ENCODE peak calls at places on chromosomes 16 and 17, in nine cellular contexts. K is astrocyte of the spinal cord; O is mucosa of descending colon; X is substantia nigra; E is PC-3; H is activated naive CD4-positive, alpha-beta T cell treated with anti-CD3 and anti-CD28 coated beads for 36 hours; Y is upper lobe of right lung; M is HT1080; B is stimulated activated naive CD8-positive, alpha-beta T cell treated with anti-CD3 and anti-CD28 coated beads, Interleukin-15, Interleukin-2, amounts not matched to agents 100 U/mL and 50 U/mL, for 24 hours. R is an unnamed sample.

GRCh38 chr17:81091134-81091530 is 56.2 kb downstream of the BAIAP2 start:
- DNase-seq in K (no peak), O (no peak), X (no peak), E (no peak), H (no peak), Y (no peak), M (no peak), B (no peak), R (no peak)

GRCh38 chr17:561118-561517 is 153.5 kb downstream of the VPS53 start:
- DNase-seq in K (peak; percentile 66), O (no peak), X (no peak), E (peak; percentile 3), H (peak; percentile 48), Y (no peak), M (peak; percentile 47), B (no peak), R (no peak)

GRCh38 chr16:77853125-77853524 is 64.8 kb downstream of the VAT1L start:
- DNase-seq in K (no peak), O (no peak), X (no peak), E (no peak), H (no peak), Y (no peak), M (no peak), B (no peak), R (no peak)

GRCh38 chr17:39461911-39462641 is 790 bp downstream of the CDK12 start:
- DNase-seq in K (peak; percentile 39), O (no peak), X (peak; percentile 39), E (peak; percentile 7), H (peak; percentile 41), Y (no peak), M (peak; percentile 11), B (no peak), R (peak; percentile 44)

GRCh38 chr16:21950782-21951521 is 2.2 kb upstream of the UQCRC2 start:
- DNase-seq in K (peak; percentile 32), O (no peak), X (peak; percentile 4), E (peak; percentile 47), H (peak; percentile 43), Y (no peak), M (peak; percentile 23), B (peak; percentile 18), R (peak; percentile 35)

GRCh38 chr17:34913001-34913400 is 48.3 kb downstream of the CCT6B start:
- DNase-seq in K (no peak), O (no peak), X (no peak), E (no peak), H (no peak), Y (no peak), M (no peak), B (no peak), R (no peak)

GRCh38 chr17:75933836-75934235 is 7.0 kb downstream of the FBF1 start:
- DNase-seq in K (no peak), O (no peak), X (no peak), E (no peak), H (no peak), Y (no peak), M (no peak), B (no peak), R (no peak)

GRCh38 chr17:73278465-73279453 is 17.1 kb upstream of the CPSF4L start:
- DNase-seq in K (no peak), O (no peak), X (no peak), E (peak; percentile 27), H (no peak), Y (no peak), M (no peak), B (no peak), R (peak; percentile 29)

GRCh38 chr16:51723016-51723724 is 572.1 kb upstream of the SALL1 start:
- DNase-seq in K (no peak), O (no peak), X (no peak), E (no peak), H (no peak), Y (no peak), M (no peak), B (no peak), R (no peak)

GRCh38 chr16:29649560-29650494 is 13.2 kb upstream of the SPN start:
- DNase-seq in K (no peak), O (no peak), X (no peak), E (no peak), H (no peak), Y (no peak), M (no peak), B (no peak), R (no peak)

GRCh38 chr17:19361326-19361725 is 1.2 kb downstream of the B9D1 start:
- DNase-seq in K (no peak), O (no peak), X (no peak), E (no peak), H (no peak), Y (no peak), M (no peak), B (no peak), R (no peak)

GRCh38 chr17:65756760-65757159 is 195.3 kb upstream of the AXIN2 start:
- DNase-seq in K (no peak), O (no peak), X (no peak), E (no peak), H (no peak), Y (no peak), M (no peak), B (no peak), R (no peak)

GRCh38 chr16:12097523-12098428 is 121.2 kb downstream of the SNX29 start:
- DNase-seq in K (peak; percentile 45), O (no peak), X (peak; percentile 63), E (peak; percentile 17), H (no peak), Y (peak; percentile 59), M (no peak), B (no peak), R (peak; percentile 81)

GRCh38 chr17:44610871-44611270 is 45.4 kb upstream of the MEIOC start:
- DNase-seq in K (peak; percentile 24), O (no peak), X (no peak), E (no peak), H (no peak), Y (no peak), M (no peak), B (no peak), R (no peak)

GRCh38 chr17:76384222-76384986 is at the start of gene SPHK1:
- DNase-seq in K (peak; percentile 79), O (peak; percentile 80), X (peak; percentile 17), E (peak; percentile 89), H (peak; percentile 68), Y (peak; percentile 88), M (peak; percentile 76), B (peak; percentile 83), R (no peak)

GRCh38 chr16:88938119-88938932 is 38.7 kb downstream of the CBFA2T3 start:
- DNase-seq in K (no peak), O (no peak), X (no peak), E (no peak), H (no peak), Y (no peak), M (no peak), B (no peak), R (no peak)

GRCh38 chr16:1773703-1774455 is 945 bp upstream of the MRPS34 start:
- DNase-seq in K (peak; percentile 41), O (no peak), X (peak; percentile 21), E (no peak), H (peak; percentile 38), Y (no peak), M (no peak), B (no peak), R (no peak)

GRCh38 chr17:50954641-50955121 is 88.5 kb upstream of the TOB1 start:
- DNase-seq in K (no peak), O (no peak), X (no peak), E (no peak), H (no peak), Y (no peak), M (no peak), B (no peak), R (no peak)

GRCh38 chr17:41002814-41003213 is 3.1 kb upstream of the KRTAP3-2 start:
- DNase-seq in K (no peak), O (no peak), X (no peak), E (peak; percentile 61), H (no peak), Y (no peak), M (no peak), B (no peak), R (no peak)

GRCh38 chr16:53952215-53953208 is 248.6 kb downstream of the FTO start:
- DNase-seq in K (peak; percentile 56), O (no peak), X (no peak), E (no peak), H (no peak), Y (no peak), M (peak; percentile 6), B (no peak), R (no peak)

GRCh38 chr17:35890774-35891155 is 10.6 kb upstream of the CCL5 start:
- DNase-seq in K (no peak), O (peak; percentile 67), X (no peak), E (no peak), H (peak; percentile 6), Y (no peak), M (no peak), B (peak; percentile 44), R (no peak)

GRCh38 chr16:47461598-47462266 is 601 bp downstream of the PHKB start:
- DNase-seq in K (peak; percentile 53), O (no peak), X (peak; percentile 9), E (peak; percentile 67), H (peak; percentile 26), Y (no peak), M (peak; percentile 44), B (no peak), R (peak; percentile 51)

GRCh38 chr17:44086364-44087311 is 16.1 kb downstream of the G6PC3 start:
- DNase-seq in K (peak; percentile 88), O (no peak), X (no peak), E (peak; percentile 92), H (peak; percentile 67), Y (no peak), M (peak; percentile 79), B (peak; percentile 48), R (no peak)

GRCh38 chr16:85371948-85372347 is 241.2 kb upstream of the GSE1 start:
- DNase-seq in K (no peak), O (no peak), X (no peak), E (no peak), H (no peak), Y (no peak), M (no peak), B (no peak), R (no peak)

GRCh38 chr17:42087042-42087701 is 11.1 kb downstream of the ZNF385C start:
- DNase-seq in K (no peak), O (peak; percentile 2), X (no peak), E (no peak), H (no peak), Y (no peak), M (no peak), B (no peak), R (no peak)

GRCh38 chr17:77479372-77479781 is 338.6 kb downstream of the SEC14L1 start:
- DNase-seq in K (peak; percentile 40), O (no peak), X (no peak), E (no peak), H (no peak), Y (no peak), M (no peak), B (no peak), R (no peak)

GRCh38 chr16:24150282-24150681 is 105.9 kb upstream of the CACNG3 start:
- DNase-seq in K (no peak), O (no peak), X (no peak), E (no peak), H (no peak), Y (no peak), M (no peak), B (no peak), R (no peak)

GRCh38 chr17:15346196-15346595 is 4.8 kb upstream of the TEKT3 start:
- DNase-seq in K (no peak), O (no peak), X (no peak), E (no peak), H (no peak), Y (no peak), M (no peak), B (no peak), R (no peak)

R was measured in pons.